ENCODE peak calls at places on chromosomes 16 and 17, in four cellular contexts. One of them, this sample, is unnamed.

GRCh38 chr16:81746566-81746965 is 32.5 kb upstream of the PLCG2 start:
- DNase-seq in K562: no peak
- DNase-seq in HepG2: no peak
- DNase-seq in WTC11: no peak
- DNase-seq in this sample: no peak

GRCh38 chr17:27559996-27560481 is 70.9 kb upstream of the LGALS9 start:
- DNase-seq in WTC11: no peak
- DNase-seq in HepG2: no peak
- DNase-seq in K562: no peak
- DNase-seq in this sample: no peak

GRCh38 chr17:49327835-49328784 is 33.9 kb downstream of the ZNF652 start:
- DNase-seq in HepG2: no peak
- DNase-seq in WTC11: no peak
- DNase-seq in K562: no peak
- DNase-seq in this sample: no peak

GRCh38 chr16:20976568-20976967 is 76.0 kb downstream of the LYRM1 start:
- DNase-seq in WTC11: no peak
- DNase-seq in K562: no peak
- DNase-seq in HepG2: no peak
- DNase-seq in this sample: no peak

GRCh38 chr17:15744885-15745284 is 12.8 kb downstream of the TBC1D26 start:
- DNase-seq in HepG2: no peak
- DNase-seq in WTC11: no peak
- DNase-seq in K562: no peak
- DNase-seq in this sample: no peak

GRCh38 chr17:19979917-19980770 is 2.5 kb upstream of the AKAP10 start:
- DNase-seq in WTC11: peak; percentile 34
- DNase-seq in HepG2: no peak
- DNase-seq in K562: no peak
- DNase-seq in this sample: no peak

GRCh38 chr17:48596000-48596734 is 2.6 kb upstream of the HOXB5 start:
- DNase-seq in HepG2: no peak
- DNase-seq in K562: no peak
- DNase-seq in WTC11: no peak
- DNase-seq in this sample: no peak

GRCh38 chr17:57811633-57812280 is 38.1 kb downstream of the MRPS23 start:
- DNase-seq in K562: no peak
- DNase-seq in WTC11: no peak
- DNase-seq in HepG2: no peak
- DNase-seq in this sample: peak; percentile 52

GRCh38 chr17:12821376-12821940 is 32.2 kb downstream of the ARHGAP44 start:
- DNase-seq in K562: no peak
- DNase-seq in HepG2: no peak
- DNase-seq in WTC11: no peak
- DNase-seq in this sample: no peak

GRCh38 chr17:47665655-47666054 is 15.9 kb downstream of the KPNB1 start:
- DNase-seq in K562: no peak
- DNase-seq in HepG2: no peak
- DNase-seq in WTC11: no peak
- DNase-seq in this sample: no peak

GRCh38 chr16:30065943-30066881 is 652 bp downstream of the ALDOA start:
- DNase-seq in WTC11: peak; percentile 40
- DNase-seq in HepG2: no peak
- DNase-seq in K562: peak; percentile 74
- DNase-seq in this sample: no peak

GRCh38 chr17:43636446-43636845 is 25.3 kb downstream of the MEOX1 start:
- DNase-seq in HepG2: no peak
- DNase-seq in WTC11: no peak
- DNase-seq in K562: no peak
- DNase-seq in this sample: no peak

GRCh38 chr17:57570740-57571344 is 174.3 kb downstream of the CCDC182 start:
- DNase-seq in WTC11: no peak
- DNase-seq in HepG2: no peak
- DNase-seq in K562: no peak
- DNase-seq in this sample: no peak

GRCh38 chr17:38447502-38448095 is 19.3 kb downstream of the ARHGAP23 start:
- DNase-seq in WTC11: no peak
- DNase-seq in K562: no peak
- DNase-seq in HepG2: no peak
- DNase-seq in this sample: no peak

GRCh38 chr16:48098472-48098871 is 57.3 kb downstream of the ABCC12 start:
- DNase-seq in WTC11: no peak
- DNase-seq in K562: no peak
- DNase-seq in HepG2: no peak
- DNase-seq in this sample: no peak

GRCh38 chr16:3457434-3458252 is 14.2 kb downstream of the NAA60 start:
- DNase-seq in WTC11: peak; percentile 91
- DNase-seq in HepG2: peak; percentile 78
- DNase-seq in K562: peak; percentile 99
- DNase-seq in this sample: peak; percentile 99

GRCh38 chr16:84907575-84907974 is 87.8 kb downstream of the CRISPLD2 start:
- DNase-seq in K562: no peak
- DNase-seq in HepG2: no peak
- DNase-seq in WTC11: no peak
- DNase-seq in this sample: no peak

GRCh38 chr17:50677851-50678375 is 29.8 kb downstream of the ANKRD40 start:
- DNase-seq in HepG2: no peak
- DNase-seq in K562: no peak
- DNase-seq in WTC11: no peak
- DNase-seq in this sample: no peak

GRCh38 chr16:9578459-9578858 is 487.0 kb downstream of the HAPSTR1 start:
- DNase-seq in WTC11: no peak
- DNase-seq in HepG2: no peak
- DNase-seq in K562: no peak
- DNase-seq in this sample: no peak

GRCh38 chr16:54135361-54136275 is 151.0 kb downstream of the IRX3 start:
- DNase-seq in K562: no peak
- DNase-seq in WTC11: no peak
- DNase-seq in HepG2: no peak
- DNase-seq in this sample: no peak

GRCh38 chr17:3157218-3157617 is 29.9 kb upstream of the OR1G1 start:
- DNase-seq in WTC11: no peak
- DNase-seq in HepG2: no peak
- DNase-seq in K562: no peak
- DNase-seq in this sample: no peak

GRCh38 chr17:79019631-79020584 is 4.1 kb upstream of the C1QTNF1 start:
- DNase-seq in HepG2: peak; percentile 79
- DNase-seq in WTC11: no peak
- DNase-seq in K562: peak; percentile 50
- DNase-seq in this sample: no peak

GRCh38 chr17:82871056-82871775 is 31.4 kb upstream of the ZNF750 start:
- DNase-seq in WTC11: peak; percentile 38
- DNase-seq in HepG2: no peak
- DNase-seq in K562: no peak
- DNase-seq in this sample: no peak

GRCh38 chr16:48539485-48540221 is 70.3 kb downstream of the N4BP1 start:
- DNase-seq in WTC11: no peak
- DNase-seq in K562: no peak
- DNase-seq in HepG2: no peak
- DNase-seq in this sample: no peak

GRCh38 chr16:9647981-9648701 is 534.1 kb downstream of the GRIN2A start:
- DNase-seq in WTC11: no peak
- DNase-seq in HepG2: peak; percentile 57
- DNase-seq in K562: peak; percentile 13
- DNase-seq in this sample: peak; percentile 27

GRCh38 chr17:72496461-72496860 is 375.6 kb downstream of the SOX9 start:
- DNase-seq in K562: no peak
- DNase-seq in WTC11: no peak
- DNase-seq in HepG2: no peak
- DNase-seq in this sample: no peak

GRCh38 chr16:17440131-17440530 is 30.6 kb downstream of the XYLT1 start:
- DNase-seq in WTC11: no peak
- DNase-seq in HepG2: no peak
- DNase-seq in K562: no peak
- DNase-seq in this sample: no peak

GRCh38 chr16:29900102-29900887 is at the start of gene ASPHD1:
- DNase-seq in WTC11: peak; percentile 86
- DNase-seq in HepG2: peak; percentile 86
- DNase-seq in K562: no peak
- DNase-seq in this sample: peak; percentile 92

GRCh38 chr17:6910987-6911603 is 79.6 kb upstream of the TEKT1 start:
- DNase-seq in HepG2: peak; percentile 23
- DNase-seq in K562: peak; percentile 22
- DNase-seq in WTC11: no peak
- DNase-seq in this sample: no peak

GRCh38 chr16:19860146-19861030 is 24.3 kb downstream of the GPRC5B start:
- DNase-seq in HepG2: no peak
- DNase-seq in WTC11: no peak
- DNase-seq in K562: no peak
- DNase-seq in this sample: no peak

GRCh38 chr17:58786586-58787295 is 31.1 kb downstream of the PPM1E start:
- DNase-seq in K562: peak; percentile 8
- DNase-seq in WTC11: no peak
- DNase-seq in HepG2: no peak
- DNase-seq in this sample: no peak

GRCh38 chr17:51118330-51119195 is 2.1 kb downstream of the SPAG9 start:
- DNase-seq in WTC11: no peak
- DNase-seq in K562: no peak
- DNase-seq in HepG2: peak; percentile 77
- DNase-seq in this sample: no peak

GRCh38 chr17:79036609-79037008 is 12.6 kb downstream of the C1QTNF1 start:
- DNase-seq in HepG2: no peak
- DNase-seq in K562: peak; percentile 5
- DNase-seq in WTC11: no peak
- DNase-seq in this sample: no peak

GRCh38 chr16:89264800-89265550 is 47.5 kb downstream of the ZNF778 start:
- DNase-seq in WTC11: no peak
- DNase-seq in HepG2: no peak
- DNase-seq in K562: no peak
- DNase-seq in this sample: no peak

GRCh38 chr16:51450913-51451312 is 299.8 kb upstream of the SALL1 start:
- DNase-seq in WTC11: no peak
- DNase-seq in K562: no peak
- DNase-seq in HepG2: no peak
- DNase-seq in this sample: no peak

GRCh38 chr17:7478276-7479138 is 924 bp downstream of the ZBTB4 start:
- DNase-seq in HepG2: no peak
- DNase-seq in WTC11: peak; percentile 51
- DNase-seq in K562: peak; percentile 67
- DNase-seq in this sample: no peak

DNA sequence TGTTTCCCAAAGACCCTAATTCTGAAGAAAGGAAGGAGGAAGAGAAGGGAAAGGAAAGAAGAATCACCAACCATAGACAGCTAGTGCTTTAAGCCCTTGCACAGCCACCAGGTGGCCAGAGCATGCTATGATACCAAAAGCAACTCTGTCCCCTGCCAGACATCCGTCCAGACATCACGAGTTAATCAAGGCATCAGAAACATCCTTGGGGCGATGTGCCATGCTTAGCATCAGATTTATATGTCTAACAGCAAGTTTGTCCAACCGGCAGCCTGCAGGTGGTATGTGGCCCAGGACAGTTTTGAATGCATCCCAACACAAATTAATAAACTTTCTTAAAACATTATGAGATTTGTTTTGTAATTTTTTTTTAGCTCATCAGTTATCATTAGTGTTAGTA is 2.9 kb upstream of the CRYBA1 start:
- DNase-seq in K562: peak; percentile 44
- DNase-seq in WTC11: peak; percentile 47
- DNase-seq in HepG2: peak; percentile 30
- DNase-seq in this sample: peak; percentile 22
- TF ChIP-seq ELF4 in K562: no peak
- TF ChIP-seq ELF4 in WTC11: no peak
- TF ChIP-seq ELF4 in HepG2: no peak
- TF ChIP-seq ELF4 in this sample: no peak

DNA sequence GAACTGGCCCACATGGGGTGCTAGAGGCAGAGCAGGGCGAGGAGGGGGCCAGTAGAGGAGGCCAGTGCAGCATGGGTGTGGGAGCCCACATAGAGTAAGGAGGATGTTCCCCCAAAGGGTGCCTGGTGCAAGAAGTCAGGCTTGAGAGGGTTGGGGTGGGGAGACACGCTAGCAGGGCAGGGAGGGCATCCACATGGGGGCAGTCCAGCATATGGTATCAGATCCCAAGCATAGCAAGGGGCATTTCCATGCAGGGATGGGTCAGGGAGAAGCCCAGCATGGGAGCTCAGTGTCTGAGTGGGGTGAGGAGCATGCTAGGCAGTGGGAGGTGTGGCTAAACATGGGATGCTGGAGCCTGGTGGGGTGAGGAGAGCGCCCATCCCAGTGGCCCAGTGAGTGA is 213.7 kb downstream of the COPRS start:
- DNase-seq in K562: no peak
- DNase-seq in HepG2: no peak
- DNase-seq in WTC11: no peak
- DNase-seq in this sample: no peak
- TF ChIP-seq SP1 in K562: no peak
- TF ChIP-seq SP1 in HepG2: no peak
- TF ChIP-seq SP1 in WTC11: no peak
- TF ChIP-seq SP1 in this sample: no peak

GRCh38 chr17:75604034-75604695 is 16.6 kb downstream of the MYO15B start:
- DNase-seq in WTC11: no peak
- DNase-seq in K562: peak; percentile 81
- DNase-seq in HepG2: no peak
- DNase-seq in this sample: no peak
- TF ChIP-seq ELF4 in WTC11: no peak
- TF ChIP-seq ELF4 in K562: no peak
- TF ChIP-seq ELF4 in HepG2: no peak
- TF ChIP-seq ELF4 in this sample: no peak

GRCh38 chr16:86527366-86527765 is 17.0 kb downstream of the FOXF1 start:
- DNase-seq in HepG2: no peak
- DNase-seq in WTC11: no peak
- DNase-seq in K562: no peak
- DNase-seq in this sample: no peak

GRCh38 chr16:86531193-86531550 is 20.8 kb downstream of the FOXF1 start:
- DNase-seq in HepG2: no peak
- DNase-seq in WTC11: no peak
- DNase-seq in K562: no peak
- DNase-seq in this sample: no peak

GRCh38 chr16:86528061-86528929 is 18.0 kb downstream of the FOXF1 start:
- DNase-seq in WTC11: no peak
- DNase-seq in HepG2: no peak
- DNase-seq in K562: no peak
- DNase-seq in this sample: no peak

GRCh38 chr16:86530251-86531192 is 20.2 kb downstream of the FOXF1 start:
- DNase-seq in HepG2: no peak
- DNase-seq in K562: no peak
- DNase-seq in WTC11: no peak
- DNase-seq in this sample: no peak

GRCh38 chr16:86529160-86529559 is 18.8 kb downstream of the FOXF1 start:
- DNase-seq in HepG2: no peak
- DNase-seq in K562: no peak
- DNase-seq in WTC11: no peak
- DNase-seq in this sample: no peak
- TF ChIP-seq SP1 in HepG2: no peak
- TF ChIP-seq SP1 in K562: no peak
- TF ChIP-seq SP1 in WTC11: no peak
- TF ChIP-seq SP1 in this sample: no peak